ENCODE peak calls at places on chromosome 1, in eight cellular contexts. One of them, this sample, is unnamed.

GRCh38 chr1:89781494-89782126 is 39.2 kb upstream of the LRRC8D start:
- DNase-seq in NCI-H1105 treated with DMSO at 0.1 percent for 48 hours: no peak
- DNase-seq in AG09309: no peak
- DNase-seq in esophagus squamous epithelium: no peak
- DNase-seq in AML-193: no peak
- DNase-seq in GM13976: peak; percentile 40
- DNase-seq in esophagus muscularis mucosa: no peak
- DNase-seq in NCI-H774: no peak
- DNase-seq in this sample: no peak

GRCh38 chr1:155719703-155720102 is 30.8 kb downstream of the DAP3 start:
- DNase-seq in esophagus muscularis mucosa: no peak
- DNase-seq in AML-193: no peak
- DNase-seq in esophagus squamous epithelium: no peak
- DNase-seq in GM13976: no peak
- DNase-seq in NCI-H774: no peak
- DNase-seq in NCI-H1105 treated with DMSO at 0.1 percent for 48 hours: no peak
- DNase-seq in AG09309: no peak
- DNase-seq in this sample: no peak

GRCh38 chr1:99566290-99567021 is 79.5 kb upstream of the PALMD start:
- DNase-seq in AG09309: no peak
- DNase-seq in NCI-H774: no peak
- DNase-seq in GM13976: no peak
- DNase-seq in esophagus squamous epithelium: no peak
- DNase-seq in NCI-H1105 treated with DMSO at 0.1 percent for 48 hours: no peak
- DNase-seq in AML-193: no peak
- DNase-seq in esophagus muscularis mucosa: no peak
- DNase-seq in this sample: no peak

GRCh38 chr1:3032970-3033794 is 11.9 kb downstream of the ACTRT2 start:
- DNase-seq in NCI-H774: no peak
- DNase-seq in AG09309: no peak
- DNase-seq in NCI-H1105 treated with DMSO at 0.1 percent for 48 hours: no peak
- DNase-seq in esophagus squamous epithelium: no peak
- DNase-seq in AML-193: no peak
- DNase-seq in esophagus muscularis mucosa: no peak
- DNase-seq in GM13976: no peak
- DNase-seq in this sample: no peak

GRCh38 chr1:212540031-212540430 is 68.5 kb upstream of the ATF3 start:
- DNase-seq in NCI-H1105 treated with DMSO at 0.1 percent for 48 hours: no peak
- DNase-seq in GM13976: no peak
- DNase-seq in AML-193: no peak
- DNase-seq in NCI-H774: no peak
- DNase-seq in esophagus muscularis mucosa: no peak
- DNase-seq in AG09309: no peak
- DNase-seq in esophagus squamous epithelium: no peak
- DNase-seq in this sample: no peak

GRCh38 chr1:94907161-94907560 is 19.7 kb downstream of the CNN3 start:
- DNase-seq in esophagus squamous epithelium: no peak
- DNase-seq in AML-193: no peak
- DNase-seq in AG09309: no peak
- DNase-seq in esophagus muscularis mucosa: no peak
- DNase-seq in GM13976: no peak
- DNase-seq in NCI-H1105 treated with DMSO at 0.1 percent for 48 hours: no peak
- DNase-seq in NCI-H774: no peak
- DNase-seq in this sample: no peak

GRCh38 chr1:55812281-55812680 is 597.1 kb upstream of the USP24 start:
- DNase-seq in NCI-H774: no peak
- DNase-seq in esophagus squamous epithelium: no peak
- DNase-seq in AG09309: no peak
- DNase-seq in GM13976: no peak
- DNase-seq in esophagus muscularis mucosa: no peak
- DNase-seq in AML-193: no peak
- DNase-seq in NCI-H1105 treated with DMSO at 0.1 percent for 48 hours: no peak
- DNase-seq in this sample: no peak

GRCh38 chr1:246214708-246215504 is 292.2 kb downstream of the SMYD3 start:
- DNase-seq in GM13976: peak; percentile 70
- DNase-seq in NCI-H1105 treated with DMSO at 0.1 percent for 48 hours: no peak
- DNase-seq in AG09309: peak; percentile 89
- DNase-seq in esophagus squamous epithelium: no peak
- DNase-seq in NCI-H774: no peak
- DNase-seq in AML-193: peak; percentile 94
- DNase-seq in esophagus muscularis mucosa: no peak
- DNase-seq in this sample: no peak